ENCODE peak calls at places on chromosome 1, in four cellular contexts. One of them, this sample, is unnamed.

GRCh38 chr1:245873068-245873467 is 634.0 kb downstream of the SMYD3 start:
- DNase-seq in GM23338: no peak
- DNase-seq in fibroblast of the aortic adventitia: peak; percentile 22
- DNase-seq in DND-41: no peak
- DNase-seq in this sample: no peak

GRCh38 chr1:7478797-7479499 is 292.1 kb upstream of the VAMP3 start:
- DNase-seq in GM23338: no peak
- DNase-seq in fibroblast of the aortic adventitia: peak; percentile 79
- DNase-seq in DND-41: no peak
- DNase-seq in this sample: no peak

GRCh38 chr1:30586671-30587070 is 136.7 kb downstream of the MATN1 start:
- DNase-seq in DND-41: no peak
- DNase-seq in GM23338: no peak
- DNase-seq in fibroblast of the aortic adventitia: no peak
- DNase-seq in this sample: no peak

GRCh38 chr1:237736372-237737029 is 154.2 kb downstream of the ZP4 start:
- DNase-seq in fibroblast of the aortic adventitia: no peak
- DNase-seq in DND-41: peak; percentile 69
- DNase-seq in GM23338: peak; percentile 75
- DNase-seq in this sample: no peak

GRCh38 chr1:156420209-156421061 is 51.4 kb downstream of the RHBG start:
- DNase-seq in fibroblast of the aortic adventitia: no peak
- DNase-seq in GM23338: peak; percentile 70
- DNase-seq in DND-41: no peak
- DNase-seq in this sample: peak; percentile 70

GRCh38 chr1:30845891-30846290 is 62.7 kb downstream of the SDC3 start:
- DNase-seq in GM23338: peak; percentile 57
- DNase-seq in DND-41: no peak
- DNase-seq in fibroblast of the aortic adventitia: no peak
- DNase-seq in this sample: no peak

GRCh38 chr1:231216515-231216914 is 24.5 kb upstream of the GNPAT start:
- DNase-seq in DND-41: no peak
- DNase-seq in GM23338: peak; percentile 30
- DNase-seq in fibroblast of the aortic adventitia: no peak
- DNase-seq in this sample: no peak

GRCh38 chr1:164771568-164772350 is 212.8 kb downstream of the PBX1 start:
- DNase-seq in DND-41: no peak
- DNase-seq in GM23338: peak; percentile 70
- DNase-seq in fibroblast of the aortic adventitia: peak; percentile 92
- DNase-seq in this sample: no peak

GRCh38 chr1:60899464-60899863 is 182.9 kb upstream of the NFIA start:
- DNase-seq in fibroblast of the aortic adventitia: no peak
- DNase-seq in DND-41: no peak
- DNase-seq in GM23338: no peak
- DNase-seq in this sample: no peak

GRCh38 chr1:116489231-116489697 is 81.6 kb downstream of the CD58 start:
- DNase-seq in GM23338: no peak
- DNase-seq in DND-41: no peak
- DNase-seq in fibroblast of the aortic adventitia: no peak
- DNase-seq in this sample: no peak

GRCh38 chr1:109782927-109783326 is 19.2 kb upstream of the EPS8L3 start:
- DNase-seq in DND-41: no peak
- DNase-seq in fibroblast of the aortic adventitia: no peak
- DNase-seq in GM23338: no peak
- DNase-seq in this sample: no peak

GRCh38 chr1:81702903-81703302 is 97.8 kb upstream of the ADGRL2 start:
- DNase-seq in DND-41: no peak
- DNase-seq in fibroblast of the aortic adventitia: peak; percentile 93
- DNase-seq in GM23338: no peak
- DNase-seq in this sample: no peak

GRCh38 chr1:162145280-162145965 is 75.9 kb downstream of the NOS1AP start:
- DNase-seq in GM23338: peak; percentile 48
- DNase-seq in DND-41: no peak
- DNase-seq in fibroblast of the aortic adventitia: no peak
- DNase-seq in this sample: no peak

GRCh38 chr1:62746086-62746808 is 37.7 kb upstream of the ATG4C start:
- DNase-seq in DND-41: no peak
- DNase-seq in fibroblast of the aortic adventitia: peak; percentile 80
- DNase-seq in GM23338: peak; percentile 65
- DNase-seq in this sample: peak; percentile 37

GRCh38 chr1:62746809-62747138 is 37.2 kb upstream of the ATG4C start:
- DNase-seq in GM23338: no peak
- DNase-seq in DND-41: no peak
- DNase-seq in fibroblast of the aortic adventitia: no peak
- DNase-seq in this sample: no peak

DNA sequence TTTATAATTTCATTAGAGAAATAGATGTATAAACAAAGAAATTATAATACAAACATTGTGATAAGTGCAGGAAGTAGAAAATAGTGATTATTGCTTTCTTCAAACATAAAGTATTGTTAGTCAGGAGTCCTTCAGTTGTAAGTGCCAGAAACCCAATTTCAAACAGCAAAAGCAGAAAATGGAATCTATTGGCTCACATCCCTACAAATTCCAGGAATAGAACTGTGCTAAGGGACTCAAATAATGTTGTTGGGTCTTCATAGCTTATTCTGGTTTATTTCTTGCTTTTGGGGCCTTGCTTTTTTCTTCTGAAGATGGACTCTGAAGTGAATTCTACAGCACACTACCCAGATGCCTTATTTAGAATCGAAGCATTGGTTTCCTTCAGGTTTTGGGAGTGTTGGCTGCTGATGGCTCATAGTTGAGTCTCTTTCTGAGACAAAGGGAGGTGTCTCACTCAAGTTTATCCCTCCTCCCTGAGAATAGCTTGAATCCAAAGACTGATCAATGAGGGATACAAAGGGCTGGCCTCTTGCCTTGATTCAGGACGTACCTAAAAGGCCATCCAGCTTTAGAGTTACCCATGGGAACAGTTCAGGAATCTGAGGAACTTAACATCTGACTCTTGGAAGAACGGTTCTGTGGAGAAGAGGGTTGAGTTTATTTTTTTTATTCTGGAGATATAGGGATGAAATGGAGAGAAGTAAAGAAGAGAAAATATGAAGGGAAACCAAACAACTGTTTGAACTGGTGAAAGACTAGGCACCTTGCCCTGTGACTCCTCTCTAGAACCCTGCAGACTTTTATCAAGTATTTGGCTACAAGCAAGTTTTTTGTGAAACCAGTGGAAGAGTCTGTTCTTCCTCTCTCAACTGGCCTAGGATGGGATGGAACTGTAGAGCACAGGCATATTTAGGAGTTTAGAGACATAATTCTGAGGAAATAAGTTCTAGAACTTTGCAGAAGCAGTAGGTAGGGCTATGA is 39.0 kb upstream of the ATG4C start:
- DNase-seq in fibroblast of the aortic adventitia: peak; percentile 56
- DNase-seq in GM23338: no peak
- DNase-seq in DND-41: no peak
- DNase-seq in this sample: no peak
- H3K4me3 ChIP-seq in fibroblast of the aortic adventitia: no peak overlapping the region
- H3K4me3 ChIP-seq in GM23338: no peak overlapping the region
- H3K4me3 ChIP-seq in DND-41: no peak overlapping the region
- H3K4me3 ChIP-seq in this sample: no peak overlapping the region

DNA sequence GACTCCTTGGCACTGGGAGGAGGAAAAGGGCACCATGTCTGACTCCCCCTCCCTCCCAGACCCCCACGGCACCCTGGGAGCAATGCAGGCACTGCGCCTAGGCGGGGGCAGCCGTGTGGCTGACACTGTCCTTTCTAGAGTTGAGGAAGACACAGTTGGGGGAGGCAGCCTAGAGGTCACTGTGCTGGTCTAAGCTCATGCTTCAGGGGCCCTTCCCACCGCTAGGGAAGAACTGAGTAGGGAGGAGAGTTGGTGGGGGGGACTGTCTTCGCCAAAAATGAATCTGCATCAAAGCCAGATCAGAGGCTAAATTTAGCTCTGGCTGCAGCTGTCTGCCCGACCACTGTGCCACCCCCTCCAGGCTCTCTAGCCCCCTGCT is 3.4 kb downstream of the SEMA6C start:
- DNase-seq in DND-41: no peak
- DNase-seq in fibroblast of the aortic adventitia: no peak
- DNase-seq in GM23338: peak; percentile 32
- DNase-seq in this sample: no peak
- H3K4me3 ChIP-seq in DND-41: no peak overlapping the region
- H3K4me3 ChIP-seq in fibroblast of the aortic adventitia: no peak overlapping the region
- H3K4me3 ChIP-seq in GM23338: peak overlapping the region; percentile 96
- H3K4me3 ChIP-seq in this sample: no peak overlapping the region

DNA sequence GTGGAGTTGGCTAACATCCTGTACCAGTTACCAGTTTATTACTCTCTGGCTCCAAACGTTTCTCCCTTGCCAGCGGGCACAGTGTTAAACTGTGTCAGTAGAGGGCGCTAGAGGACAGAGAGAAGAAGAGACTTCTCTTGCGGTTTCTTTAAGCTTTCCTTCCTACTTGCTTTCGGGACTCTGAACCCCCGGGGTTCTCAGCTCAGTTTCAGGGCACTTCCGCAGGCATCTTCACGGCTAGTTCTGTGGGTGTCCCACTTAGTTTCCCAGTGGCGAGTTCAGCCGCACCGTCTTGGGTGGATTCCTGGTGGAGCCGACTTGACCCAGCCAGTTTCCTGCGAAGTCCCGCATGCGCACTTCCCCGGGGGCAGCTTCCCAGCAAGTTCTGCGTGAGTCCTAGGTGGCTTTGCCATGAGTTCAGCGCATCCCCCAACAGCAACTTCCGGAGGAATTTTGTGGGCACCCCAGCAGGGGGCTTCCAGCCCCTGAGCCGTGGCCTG is 37.9 kb upstream of the BTG2 start:
- DNase-seq in DND-41: peak; percentile 84
- DNase-seq in GM23338: peak; percentile 97
- DNase-seq in fibroblast of the aortic adventitia: peak; percentile 91
- DNase-seq in this sample: peak; percentile 88
- H3K4me3 ChIP-seq in DND-41: peak overlapping the region; percentile 25
- H3K4me3 ChIP-seq in GM23338: peak overlapping the region; percentile 63
- H3K4me3 ChIP-seq in fibroblast of the aortic adventitia: peak overlapping the region; percentile 77
- H3K4me3 ChIP-seq in this sample: peak overlapping the region; percentile 85

GRCh38 chr1:25642710-25643109 is 26.1 kb downstream of the MAN1C1 start:
- DNase-seq in DND-41: peak; percentile 67
- DNase-seq in fibroblast of the aortic adventitia: peak; percentile 48
- DNase-seq in GM23338: no peak
- DNase-seq in this sample: peak; percentile 86
- H3K4me3 ChIP-seq in DND-41: no peak overlapping the region
- H3K4me3 ChIP-seq in fibroblast of the aortic adventitia: no peak overlapping the region
- H3K4me3 ChIP-seq in GM23338: no peak overlapping the region
- H3K4me3 ChIP-seq in this sample: peak overlapping the region; percentile 16

GRCh38 chr1:111619635-111620411 is at the start of gene RAP1A:
- DNase-seq in fibroblast of the aortic adventitia: peak; percentile 87
- DNase-seq in GM23338: peak; percentile 96
- DNase-seq in DND-41: peak; percentile 95
- DNase-seq in this sample: peak; percentile 88

GRCh38 chr1:111618953-111619634 is 495 bp upstream of the RAP1A start:
- DNase-seq in fibroblast of the aortic adventitia: no peak
- DNase-seq in DND-41: no peak
- DNase-seq in GM23338: peak; percentile 7
- DNase-seq in this sample: no peak

GRCh38 chr1:111612006-111612405 is 7.6 kb upstream of the RAP1A start:
- DNase-seq in fibroblast of the aortic adventitia: no peak
- DNase-seq in DND-41: no peak
- DNase-seq in GM23338: no peak
- DNase-seq in this sample: no peak

GRCh38 chr1:111618081-111618480 is 1.5 kb upstream of the RAP1A start:
- DNase-seq in DND-41: no peak
- DNase-seq in fibroblast of the aortic adventitia: no peak
- DNase-seq in GM23338: no peak
- DNase-seq in this sample: no peak

GRCh38 chr1:111615874-111616715 is 3.5 kb upstream of the RAP1A start:
- DNase-seq in DND-41: no peak
- DNase-seq in GM23338: no peak
- DNase-seq in fibroblast of the aortic adventitia: no peak
- DNase-seq in this sample: peak; percentile 59
- H3K4me3 ChIP-seq in DND-41: no peak overlapping the region
- H3K4me3 ChIP-seq in GM23338: no peak overlapping the region
- H3K4me3 ChIP-seq in fibroblast of the aortic adventitia: no peak overlapping the region
- H3K4me3 ChIP-seq in this sample: no peak overlapping the region

DNA sequence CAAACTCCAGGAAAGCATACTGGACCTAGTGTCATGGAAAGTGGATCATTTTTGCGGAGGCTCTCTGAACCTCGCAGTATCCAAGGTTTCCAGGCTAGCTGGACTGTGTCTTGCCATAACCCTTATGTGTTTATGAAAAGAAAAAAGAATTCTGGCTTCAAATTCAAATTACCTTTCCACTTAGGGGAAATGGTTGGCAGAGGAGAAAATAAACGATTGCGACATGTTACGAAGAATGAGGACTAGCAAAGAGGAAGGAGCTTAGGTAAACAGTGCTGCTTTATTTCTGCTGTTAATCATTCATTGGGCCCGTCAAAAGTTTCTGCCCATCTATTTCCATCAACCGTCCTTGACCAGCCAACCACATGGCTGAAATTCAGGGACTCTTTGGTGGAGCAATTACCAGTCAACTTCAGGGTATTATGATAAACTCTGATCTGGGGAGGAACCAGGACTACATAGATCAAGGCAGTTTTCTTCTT is at the start of gene C4BPA:
- DNase-seq in fibroblast of the aortic adventitia: no peak
- DNase-seq in DND-41: no peak
- DNase-seq in GM23338: no peak
- DNase-seq in this sample: no peak
- H3K4me3 ChIP-seq in fibroblast of the aortic adventitia: no peak within 1 kb of the TSS
- H3K4me3 ChIP-seq in DND-41: no peak within 1 kb of the TSS
- H3K4me3 ChIP-seq in GM23338: no peak within 1 kb of the TSS
- H3K4me3 ChIP-seq in this sample: no peak within 1 kb of the TSS

GRCh38 chr1:48470506-48470905 is 1.5 kb downstream of the SPATA6 start:
- DNase-seq in DND-41: no peak
- DNase-seq in GM23338: peak; percentile 42
- DNase-seq in fibroblast of the aortic adventitia: no peak
- DNase-seq in this sample: no peak
- H3K4me3 ChIP-seq in DND-41: no peak overlapping the region
- H3K4me3 ChIP-seq in GM23338: peak overlapping the region; percentile 94
- H3K4me3 ChIP-seq in fibroblast of the aortic adventitia: peak overlapping the region; percentile 75
- H3K4me3 ChIP-seq in this sample: no peak overlapping the region